ENCODE peak calls at places on chromosomes 11 and 22, in four cellular contexts. U is EL, T is NCI-H1092 treated with DMSO at 0.1 percent for 48 hours, N is T47D. M is an unnamed sample.
A peak's percentile ranks its signal among the peaks of the same experiment; 100 is the strongest.

GRCh38 chr22:33697640-33698039 is 222.6 kb downstream of the LARGE1 start:
- DNase-seq in U (no peak), T (no peak), N (no peak), M (no peak)

GRCh38 chr11:17596711-17597110 is 49.7 kb downstream of the OTOG start:
- DNase-seq in U (no peak), T (no peak), N (no peak), M (no peak)

GRCh38 chr22:37234736-37235711 is 9.0 kb downstream of the RAC2 start:
- DNase-seq in U (no peak), T (no peak), N (no peak), M (no peak)

GRCh38 chr11:75145196-75145971 is 5.5 kb upstream of the SLCO2B1 start:
- DNase-seq in U (no peak), T (no peak), N (no peak), M (no peak)

GRCh38 chr22:46085831-46086576 is 64.3 kb upstream of the PPARA start:
- DNase-seq in U (peak; percentile 90), T (no peak), N (no peak), M (no peak)

GRCh38 chr11:116167706-116168458 is 604.9 kb downstream of the BUD13 start:
- DNase-seq in U (no peak), T (no peak), N (no peak), M (no peak)

GRCh38 chr11:79525257-79525656 is 84.4 kb upstream of the TENM4 start:
- DNase-seq in U (no peak), T (no peak), N (no peak), M (no peak)

GRCh38 chr22:37999640-38000272 is 15.4 kb upstream of the SOX10 start:
- DNase-seq in U (peak; percentile 66), T (no peak), N (no peak), M (peak; percentile 0)

GRCh38 chr11:78266451-78266850 is 77.7 kb downstream of the USP35 start:
- DNase-seq in U (no peak), T (no peak), N (no peak), M (no peak)

GRCh38 chr11:119629834-119630624 is 99.0 kb downstream of the NECTIN1 start:
- DNase-seq in U (no peak), T (no peak), N (no peak), M (no peak)

GRCh38 chr11:121152764-121153163 is 51.7 kb downstream of the TECTA start:
- DNase-seq in U (no peak), T (no peak), N (no peak), M (peak; percentile 82)

GRCh38 chr11:396511-396947 is 2.5 kb downstream of the PKP3 start:
- DNase-seq in U (peak; percentile 56), T (peak; percentile 26), N (no peak), M (no peak)

GRCh38 chr22:48940988-48941902 is 886.4 kb downstream of the BRD1 start:
- DNase-seq in U (no peak), T (no peak), N (no peak), M (no peak)

GRCh38 chr11:41997860-41998259 is 538.4 kb upstream of the LRRC4C start:
- DNase-seq in U (no peak), T (no peak), N (no peak), M (no peak)

GRCh38 chr11:101096036-101096704 is 33.4 kb downstream of the PGR start:
- DNase-seq in U (peak; percentile 1), T (no peak), N (no peak), M (no peak)